ENCODE peak calls at places on chromosomes 3 and 15, in ten cellular contexts. D is psoas muscle, M is heart right ventricle, E is K562, K is A673, A is right lobe of liver, B is esophagus muscularis mucosa, U is Peyer's patch, O is upper lobe of right lung, W is uterus. Y is an unnamed sample. For H3K4me1 and H3K27me3, the result is how much of the 10 kb centered on the place peaks cover.

GRCh38 chr15:73388256-73388781 is 19.6 kb upstream of the HCN4 start:
- DNase-seq in D (no peak), M (no peak), E (no peak), K (peak), A (no peak), B (no peak), U (no peak), O (peak), W (no peak), Y (no peak)

GRCh38 chr3:50445919-50446318 is 57.5 kb downstream of the CACNA2D2 start:
- DNase-seq in D (no peak), M (no peak), E (no peak), K (no peak), A (peak), B (no peak), U (no peak), O (peak), W (no peak), Y (no peak)

GRCh38 chr3:115615001-115615447 is 8.3 kb upstream of the GAP43 start:
- DNase-seq in D (no peak), M (no peak), E (no peak), K (no peak), A (no peak), B (no peak), U (no peak), O (no peak), W (no peak), Y (no peak)

GRCh38 chr3:88369337-88369736 is 219.6 kb downstream of the C3orf38 start:
- DNase-seq in D (no peak), M (no peak), E (no peak), K (no peak), A (no peak), B (no peak), U (no peak), O (no peak), W (no peak), Y (no peak)

GRCh38 chr3:42638339-42638842 is 15.1 kb upstream of the ZBTB47 start:
- DNase-seq in D (no peak), M (no peak), E (no peak), K (no peak), A (no peak), B (no peak), U (no peak), O (no peak), W (no peak), Y (no peak)

GRCh38 chr3:23455084-23455483 is 252.0 kb downstream of the UBE2E2 start:
- DNase-seq in D (no peak), M (no peak), E (no peak), K (no peak), A (no peak), B (no peak), U (no peak), O (no peak), W (no peak), Y (no peak)

GRCh38 chr3:146972726-146973125 is 367.6 kb upstream of the PLSCR5 start:
- DNase-seq in D (no peak), M (no peak), E (no peak), K (no peak), A (no peak), B (no peak), U (no peak), O (no peak), W (no peak), Y (no peak)

GRCh38 chr15:44541282-44541958 is 4.5 kb downstream of the EIF3J start:
- DNase-seq in D (no peak), M (no peak), E (no peak), K (peak), A (no peak), B (no peak), U (no peak), O (no peak), W (no peak), Y (no peak)

GRCh38 chr15:95770191-95770590 is 560.3 kb upstream of the NR2F2 start:
- DNase-seq in D (no peak), M (no peak), E (no peak), K (no peak), A (no peak), B (no peak), U (no peak), O (no peak), W (no peak), Y (no peak)

GRCh38 chr3:105907790-105908189 is 39.0 kb upstream of the CBLB start:
- DNase-seq in D (no peak), M (no peak), E (no peak), K (no peak), A (no peak), B (no peak), U (no peak), O (no peak), W (no peak), Y (no peak)
- H3K27ac ChIP-seq in D (peak), M (peak), E (no peak), K (no peak), A (peak), B (peak), U (peak), O (peak), W (peak), Y (no peak)

GRCh38 chr15:85788796-85789495 is 5.8 kb downstream of the KLHL25 start:
- DNase-seq in D (no peak), M (no peak), E (no peak), K (no peak), A (no peak), B (no peak), U (no peak), O (peak), W (no peak), Y (peak)
- H3K4me1 ChIP-seq in D (half or more), M (under half), E (under half), K (under half), A (under half), B (half or more), U (under half), O (under half), W (under half), Y (under half)

GRCh38 chr15:36879568-36880225 is 220.7 kb downstream of the MEIS2 start:
- DNase-seq in D (no peak), M (no peak), E (no peak), K (no peak), A (no peak), B (no peak), U (no peak), O (no peak), W (no peak), Y (no peak)
- H3K27me3 ChIP-seq in D (half or more), M (half or more), E (under half), K (half or more), A (under half), B (under half), U (under half), O (half or more), W (under half), Y (under half)

GRCh38 chr3:191237045-191237882 is 38.2 kb downstream of the OSTN start:
- DNase-seq in D (no peak), M (no peak), E (no peak), K (no peak), A (no peak), B (no peak), U (no peak), O (no peak), W (no peak), Y (no peak)
- H3K27ac ChIP-seq in D (no peak), M (no peak), E (no peak), K (no peak), A (no peak), B (no peak), U (no peak), O (no peak), W (no peak), Y (no peak)

GRCh38 chr3:129326138-129326537 is 47.5 kb downstream of the HMCES start:
- DNase-seq in D (peak), M (no peak), E (no peak), K (no peak), A (no peak), B (no peak), U (no peak), O (no peak), W (no peak), Y (peak)

GRCh38 chr3:129325383-129325782 is 46.7 kb downstream of the HMCES start:
- DNase-seq in D (peak), M (no peak), E (no peak), K (no peak), A (no peak), B (no peak), U (no peak), O (no peak), W (no peak), Y (no peak)

GRCh38 chr3:129326591-129326990 is 47.9 kb downstream of the HMCES start:
- DNase-seq in D (peak), M (no peak), E (no peak), K (no peak), A (no peak), B (no peak), U (no peak), O (no peak), W (no peak), Y (peak)

GRCh38 chr3:129323651-129324294 is 45.1 kb downstream of the HMCES start:
- DNase-seq in D (peak), M (no peak), E (peak), K (no peak), A (peak), B (no peak), U (peak), O (no peak), W (no peak), Y (peak)

DNA sequence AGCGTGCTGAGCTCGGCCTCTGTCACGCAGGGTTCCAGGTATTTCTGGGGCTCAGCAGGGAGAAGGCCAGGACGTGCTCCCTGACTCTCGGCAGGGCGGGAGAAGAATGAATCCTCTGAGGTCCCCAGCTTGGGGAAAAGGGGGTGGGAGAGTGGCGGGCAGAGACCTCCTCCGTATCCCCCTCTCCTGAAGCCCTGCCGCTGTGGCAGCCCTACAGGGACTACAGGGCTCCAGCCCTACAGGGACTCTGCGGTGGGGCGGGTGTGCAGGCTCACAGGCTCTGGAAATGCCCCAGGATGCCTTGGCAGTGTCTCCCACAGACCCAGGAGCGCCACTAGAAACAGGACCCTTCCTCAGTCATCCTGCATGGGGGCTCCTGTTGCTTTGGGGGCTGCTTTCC is 46.2 kb downstream of the HMCES start:
- DNase-seq in D (no peak), M (no peak), E (no peak), K (no peak), A (no peak), B (no peak), U (no peak), O (no peak), W (no peak), Y (peak)
- H3K4me1 ChIP-seq in D (under half), M (under half), E (under half), K (under half), A (under half), B (under half), U (under half), O (under half), W (under half), Y (under half)

Y was measured in aorta.